ENCODE peak calls at places on chromosomes 12 and 14, in five cellular contexts. P, B, V, E and J are unnamed samples.

GRCh38 chr14:75443203-75443969 is 15.6 kb downstream of the JDP2 start:
- DNase-seq in P (no peak), B (no peak), V (no peak), E (no peak), J (no peak)

GRCh38 chr12:52907092-52907810 is 2.4 kb upstream of the KRT8 start:
- DNase-seq in P (peak; percentile 48), B (peak; percentile 70), V (no peak), E (peak; percentile 70), J (no peak)

GRCh38 chr12:22276313-22276712 is 58.2 kb downstream of the ST8SIA1 start:
- DNase-seq in P (no peak), B (no peak), V (no peak), E (no peak), J (no peak)

GRCh38 chr14:20679907-20680306 is 4.5 kb upstream of the RNASE4 start:
- DNase-seq in P (peak; percentile 76), B (peak; percentile 29), V (peak; percentile 50), E (peak; percentile 72), J (peak; percentile 52)

GRCh38 chr14:61678966-61679365 is 16.3 kb upstream of the HIF1A start:
- DNase-seq in P (no peak), B (peak; percentile 55), V (peak; percentile 88), E (no peak), J (no peak)

GRCh38 chr12:88579572-88579940 is 715 bp downstream of the KITLG start:
- DNase-seq in P (no peak), B (peak; percentile 66), V (no peak), E (peak; percentile 29), J (no peak)

GRCh38 chr12:55612646-55613045 is 24.0 kb upstream of the OR10P1 start:
- DNase-seq in P (no peak), B (no peak), V (no peak), E (no peak), J (no peak)

GRCh38 chr14:91580886-91581615 is 70.9 kb upstream of the PPP4R3A start:
- DNase-seq in P (no peak), B (no peak), V (peak; percentile 49), E (no peak), J (no peak)

GRCh38 chr14:88818018-88818417 is 6.4 kb upstream of the TTC8 start:
- DNase-seq in P (no peak), B (no peak), V (no peak), E (no peak), J (no peak)

DNA sequence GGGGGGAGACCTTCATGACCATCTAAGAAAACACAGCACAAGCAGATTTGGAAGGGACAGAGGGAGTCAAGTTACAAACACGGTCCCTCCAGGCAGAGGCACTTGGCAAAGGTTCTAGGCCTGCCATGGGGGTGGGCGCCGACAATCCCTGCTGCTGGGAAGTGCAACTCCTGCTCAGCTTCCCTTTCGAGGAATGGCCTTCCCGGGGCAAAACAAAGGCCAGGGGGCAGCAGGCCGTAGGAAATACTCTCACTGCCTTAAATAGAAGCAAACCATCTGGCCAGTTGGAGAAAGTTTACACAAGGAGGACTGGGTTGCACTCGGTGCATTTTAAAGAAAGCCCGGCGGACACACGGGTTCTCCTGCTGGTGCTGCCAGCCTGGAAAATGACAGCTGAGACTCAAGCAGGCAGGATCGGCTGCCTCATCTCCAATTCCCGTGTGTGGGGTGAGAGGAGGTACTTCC is 65.8 kb downstream of the ITPK1 start:
- DNase-seq in P (no peak), B (no peak), V (no peak), E (no peak), J (no peak)
- H3K27ac ChIP-seq in P (no peak overlapping the region), B (no peak overlapping the region), V (no peak overlapping the region), E (peak overlapping the region; percentile 85), J (no peak overlapping the region)

GRCh38 chr12:47249719-47250506 is 170.2 kb upstream of the AMIGO2 start:
- DNase-seq in P (no peak), B (no peak), V (no peak), E (peak; percentile 49), J (no peak)
- TF ChIP-seq REST in P (no peak), B (no peak), V (no peak), E (no peak), J (no peak)

GRCh38 chr14:67544590-67544989 is 11.5 kb downstream of the PLEKHH1 start:
- DNase-seq in P (no peak), B (no peak), V (no peak), E (no peak), J (no peak)
- H3K27ac ChIP-seq in P (no peak overlapping the region), B (no peak overlapping the region), V (no peak overlapping the region), E (no peak overlapping the region), J (no peak overlapping the region)

DNA sequence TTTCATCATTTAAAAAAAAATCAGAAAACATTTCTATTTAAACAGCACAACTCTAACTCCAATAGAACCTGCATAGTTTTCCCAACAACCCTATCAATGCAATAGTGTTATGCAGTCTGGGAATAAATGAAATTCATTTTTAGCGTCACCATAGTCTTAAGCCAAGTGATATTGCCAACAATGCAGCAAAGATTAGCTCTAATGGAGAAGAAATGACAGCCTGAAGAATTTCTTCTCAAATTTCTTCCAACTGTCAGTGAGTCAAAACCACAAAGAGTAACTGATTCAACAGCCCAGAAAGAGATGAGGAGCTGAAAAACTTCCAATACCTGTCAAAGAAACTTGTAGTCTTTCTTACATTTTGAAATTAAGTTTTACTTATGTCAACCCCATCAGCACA is 50.9 kb upstream of the PTPRR start:
- DNase-seq in P (no peak), B (no peak), V (no peak), E (no peak), J (no peak)
- TF ChIP-seq REST in P (no peak), B (no peak), V (no peak), E (no peak), J (no peak)

DNA sequence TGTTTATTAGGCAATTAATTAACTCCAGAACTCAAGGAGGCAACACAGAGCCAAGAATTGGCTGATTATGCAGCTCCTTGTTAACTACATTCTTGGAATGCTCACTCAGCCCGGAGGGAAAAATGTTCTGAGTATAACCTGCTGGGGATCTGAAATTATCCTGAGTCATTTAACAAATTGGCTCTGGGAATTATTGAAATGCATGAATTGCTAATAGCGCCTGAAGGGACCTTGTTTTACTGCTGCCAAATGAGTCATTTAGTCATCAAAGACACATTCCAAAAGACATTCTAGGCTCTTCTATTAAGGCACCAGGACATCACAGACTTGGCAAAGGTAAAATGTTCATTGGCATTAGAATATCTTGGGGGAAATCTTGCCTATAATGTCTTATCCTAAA is 13.0 kb downstream of the TMEM52B start:
- DNase-seq in P (no peak), B (no peak), V (peak; percentile 27), E (no peak), J (no peak)
- H3K27ac ChIP-seq in P (no peak overlapping the region), B (no peak overlapping the region), V (peak overlapping the region; percentile 20), E (no peak overlapping the region), J (peak overlapping the region; percentile 57)